ENCODE peak calls at places on chromosomes 5 and 9, in five cellular contexts. G, V, F, O and I are unnamed samples.

GRCh38 chr9:93022066-93022465 is 36.4 kb upstream of the SUSD3 start:
- DNase-seq in V (no peak), F (no peak), O (no peak), G (no peak), I (no peak)

GRCh38 chr5:53642006-53642405 is 81.6 kb downstream of the NDUFS4 start:
- DNase-seq in G (no peak), V (peak; percentile 9), O (no peak), F (no peak), I (no peak)

GRCh38 chr9:96087669-96088299 is 212.3 kb downstream of the ERCC6L2 start:
- DNase-seq in O (no peak), G (no peak), F (no peak), V (no peak), I (no peak)

GRCh38 chr9:111232997-111233790 is 96.8 kb downstream of the OR2K2 start:
- DNase-seq in O (peak; percentile 22), V (no peak), G (no peak), F (no peak), I (no peak)

GRCh38 chr9:92141144-92142129 is 26.2 kb upstream of the SPTLC1 start:
- DNase-seq in O (no peak), V (no peak), G (peak; percentile 48), F (no peak), I (no peak)

GRCh38 chr5:73893813-73894212 is 267.8 kb downstream of the ARHGEF28 start:
- DNase-seq in V (no peak), G (no peak), O (no peak), F (no peak), I (no peak)

GRCh38 chr5:111415053-111415452 is 97.3 kb downstream of the STARD4 start:
- DNase-seq in V (no peak), O (no peak), F (no peak), G (no peak), I (no peak)

GRCh38 chr5:180136661-180137381 is 65.3 kb upstream of the RNF130 start:
- DNase-seq in G (no peak), F (no peak), V (no peak), O (no peak), I (no peak)

GRCh38 chr5:5585751-5586341 is 163.4 kb downstream of the ICE1 start:
- DNase-seq in F (no peak), O (no peak), V (no peak), G (no peak), I (no peak)

GRCh38 chr9:124764774-124765438 is 6.2 kb downstream of the NR6A1 start:
- DNase-seq in G (no peak), F (no peak), V (no peak), O (no peak), I (no peak)

GRCh38 chr9:101508203-101508602 is 25.4 kb upstream of the RNF20 start:
- DNase-seq in O (no peak), F (no peak), G (no peak), V (peak; percentile 40), I (no peak)

GRCh38 chr9:97363661-97364299 is 48.1 kb upstream of the TDRD7 start:
- DNase-seq in G (no peak), V (no peak), F (no peak), O (no peak), I (no peak)

GRCh38 chr5:145246961-145247744 is 588.0 kb downstream of the PRELID2 start:
- DNase-seq in G (no peak), O (no peak), V (peak; percentile 11), F (no peak), I (peak; percentile 6)

GRCh38 chr5:171832775-171833174 is 47.2 kb downstream of the SMIM23 start:
- DNase-seq in F (no peak), V (no peak), G (no peak), O (no peak), I (no peak)

GRCh38 chr5:141850183-141850768 is 27.9 kb downstream of the PCDH1 start:
- DNase-seq in V (no peak), F (peak; percentile 45), O (no peak), G (no peak), I (no peak)

GRCh38 chr9:131028221-131028884 is 19.4 kb downstream of the LAMC3 start:
- DNase-seq in G (no peak), F (no peak), O (no peak), V (no peak), I (no peak)

DNA sequence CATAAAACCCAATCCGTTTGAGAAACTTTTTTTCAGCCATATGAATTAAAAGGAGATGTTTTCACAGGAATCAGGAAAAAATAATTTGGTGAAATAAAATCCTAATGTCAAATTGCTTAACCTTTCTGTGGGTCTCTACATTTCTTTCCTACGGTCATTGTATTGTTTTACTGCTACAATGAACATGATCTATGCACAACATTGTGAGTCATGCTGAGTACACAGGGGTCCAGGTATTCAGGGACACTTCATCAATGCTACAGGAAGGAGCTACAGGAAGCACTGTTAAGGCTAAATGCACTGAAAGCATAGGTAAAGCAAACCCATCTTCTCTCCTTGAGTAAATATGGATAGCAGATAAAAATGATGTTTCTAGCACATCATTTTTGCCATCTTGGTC is 85.7 kb downstream of the DIRAS2 start:
- DNase-seq in O (no peak), V (no peak), F (no peak), G (no peak), I (no peak)
- H3K4me1 ChIP-seq in O (no peaks in the 10 kb centered on the region), V (no peaks in the 10 kb centered on the region), F (no peaks in the 10 kb centered on the region), G (no peaks in the 10 kb centered on the region), I (no peaks in the 10 kb centered on the region)

DNA sequence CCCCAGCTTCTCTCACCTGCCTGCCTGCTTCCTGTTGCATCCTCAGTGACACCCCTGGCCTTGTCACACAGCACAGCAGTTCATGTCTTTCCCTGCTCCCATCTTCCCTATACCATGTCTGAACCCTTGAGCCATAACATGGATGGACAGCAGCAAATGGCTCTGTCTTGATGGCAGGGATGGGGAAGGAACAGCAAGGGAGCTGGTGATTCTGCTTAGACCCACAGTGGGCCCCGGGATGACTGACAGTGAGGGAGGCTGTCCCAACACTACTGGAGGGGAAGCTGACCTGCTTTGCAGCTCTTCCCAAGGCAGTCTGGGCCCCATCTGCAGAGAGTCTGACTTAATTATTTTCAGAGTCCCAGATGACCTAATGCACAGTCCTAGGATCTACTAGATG is 48.2 kb downstream of the MARCHF3 start:
- DNase-seq in V (no peak), F (no peak), O (no peak), G (no peak), I (no peak)
- H3K4me1 ChIP-seq in V (no peaks in the 10 kb centered on the region), F (peaks cover 1% of the 10 kb centered on the region), O (no peaks in the 10 kb centered on the region), G (peaks cover 20% of the 10 kb centered on the region), I (no peaks in the 10 kb centered on the region)

GRCh38 chr9:117286245-117286644 is 128.6 kb downstream of the ASTN2 start:
- DNase-seq in O (no peak), V (no peak), G (no peak), F (no peak), I (no peak)
- H3K4me1 ChIP-seq in O (no peaks in the 10 kb centered on the region), V (no peaks in the 10 kb centered on the region), G (no peaks in the 10 kb centered on the region), F (no peaks in the 10 kb centered on the region), I (no peaks in the 10 kb centered on the region)

GRCh38 chr5:172870807-172871431 is 36.9 kb downstream of the ERGIC1 start:
- DNase-seq in O (no peak), V (peak; percentile 71), G (peak; percentile 47), F (no peak), I (no peak)

GRCh38 chr5:172870261-172870806 is 36.3 kb downstream of the ERGIC1 start:
- DNase-seq in O (no peak), G (peak; percentile 49), V (peak; percentile 73), F (no peak), I (peak; percentile 62)

GRCh38 chr5:172871982-172872381 is 37.9 kb downstream of the ERGIC1 start:
- DNase-seq in V (no peak), F (no peak), G (no peak), O (no peak), I (no peak)

GRCh38 chr5:172872997-172873491 is 39.0 kb downstream of the ERGIC1 start:
- DNase-seq in V (no peak), G (peak; percentile 88), O (no peak), F (no peak), I (no peak)

DNA sequence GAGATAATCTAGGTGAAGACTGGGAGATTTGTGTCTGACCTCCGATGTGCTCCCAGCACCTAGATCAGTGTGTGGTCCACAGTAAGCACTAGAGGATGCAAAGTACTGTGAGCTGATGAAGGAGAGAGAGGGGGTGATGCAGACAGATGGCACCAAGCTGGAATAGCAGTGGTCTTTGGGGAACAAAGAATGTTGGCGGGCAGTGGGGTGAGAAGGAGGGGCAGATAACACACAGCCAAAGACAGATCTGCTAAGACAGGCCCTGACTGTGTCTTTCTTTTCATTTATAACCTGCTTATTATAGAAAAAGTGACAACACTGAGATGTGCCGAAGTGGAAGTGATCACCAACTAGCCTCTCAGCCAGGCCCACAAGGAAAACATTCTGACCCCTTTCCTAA is 37.5 kb downstream of the ERGIC1 start:
- DNase-seq in V (no peak), F (no peak), O (no peak), G (no peak), I (no peak)
- H3K4me1 ChIP-seq in V (peaks cover 53% of the 10 kb centered on the region), F (peaks cover 12% of the 10 kb centered on the region), O (peaks cover 65% of the 10 kb centered on the region), G (peaks cover 80% of the 10 kb centered on the region), I (peaks cover 43% of the 10 kb centered on the region)

GRCh38 chr5:113367586-113367985 is 67.2 kb downstream of the TSSK1B start:
- DNase-seq in O (no peak), F (no peak), G (no peak), V (no peak), I (no peak)
- H3K4me1 ChIP-seq in O (no peaks in the 10 kb centered on the region), F (no peaks in the 10 kb centered on the region), G (no peaks in the 10 kb centered on the region), V (no peaks in the 10 kb centered on the region), I (no peaks in the 10 kb centered on the region)